ENCODE peak calls at places on chromosomes 12 and 14, in six cellular contexts. S is IMR-90, B is HepG2, X is lower leg skin, Q is tibial artery, W is lower lobe of right lung. O is an unnamed sample.

GRCh38 chr12:100913872-100914600 is 119.5 kb downstream of the ANO4 start:
- DNase-seq in Q (no peak), S (peak; percentile 37), W (no peak), X (no peak), B (no peak), O (no peak)

GRCh38 chr12:93580682-93581081 is 8.2 kb downstream of the SOCS2 start:
- DNase-seq in S (no peak), Q (no peak), B (no peak), X (no peak), W (no peak), O (no peak)

GRCh38 chr12:130873106-130873795 is 1.4 kb downstream of the RAN start:
- DNase-seq in Q (no peak), W (no peak), X (no peak), B (no peak), S (no peak), O (no peak)

GRCh38 chr12:175250-175649 is 38.7 kb downstream of the SLC6A12 start:
- DNase-seq in S (no peak), Q (no peak), W (no peak), B (no peak), X (no peak), O (no peak)

GRCh38 chr14:68379510-68380303 is 413.2 kb downstream of the ZFP36L1 start:
- DNase-seq in W (no peak), Q (no peak), B (no peak), X (no peak), S (no peak), O (no peak)

GRCh38 chr12:26122681-26123481 is 2.0 kb downstream of the BHLHE41 start:
- DNase-seq in S (peak; percentile 79), Q (peak; percentile 90), B (no peak), W (peak; percentile 59), X (peak; percentile 93), O (no peak)

GRCh38 chr12:54005531-54005852 is 3.3 kb upstream of the HOXC8 start:
- DNase-seq in B (no peak), S (no peak), Q (no peak), W (no peak), X (no peak), O (no peak)

GRCh38 chr12:54033106-54033979 is 493 bp downstream of the HOXC5 start:
- DNase-seq in W (no peak), B (peak; percentile 4), S (no peak), X (no peak), Q (peak; percentile 72), O (no peak)

GRCh38 chr12:104764225-104765073 is 193.6 kb downstream of the SLC41A2 start:
- DNase-seq in X (peak; percentile 17), Q (no peak), S (no peak), B (no peak), W (no peak), O (no peak)

GRCh38 chr12:110917467-110917866 is 2.9 kb downstream of the MYL2 start:
- DNase-seq in B (peak; percentile 35), S (peak; percentile 17), X (no peak), Q (no peak), W (no peak), O (peak; percentile 71)

DNA sequence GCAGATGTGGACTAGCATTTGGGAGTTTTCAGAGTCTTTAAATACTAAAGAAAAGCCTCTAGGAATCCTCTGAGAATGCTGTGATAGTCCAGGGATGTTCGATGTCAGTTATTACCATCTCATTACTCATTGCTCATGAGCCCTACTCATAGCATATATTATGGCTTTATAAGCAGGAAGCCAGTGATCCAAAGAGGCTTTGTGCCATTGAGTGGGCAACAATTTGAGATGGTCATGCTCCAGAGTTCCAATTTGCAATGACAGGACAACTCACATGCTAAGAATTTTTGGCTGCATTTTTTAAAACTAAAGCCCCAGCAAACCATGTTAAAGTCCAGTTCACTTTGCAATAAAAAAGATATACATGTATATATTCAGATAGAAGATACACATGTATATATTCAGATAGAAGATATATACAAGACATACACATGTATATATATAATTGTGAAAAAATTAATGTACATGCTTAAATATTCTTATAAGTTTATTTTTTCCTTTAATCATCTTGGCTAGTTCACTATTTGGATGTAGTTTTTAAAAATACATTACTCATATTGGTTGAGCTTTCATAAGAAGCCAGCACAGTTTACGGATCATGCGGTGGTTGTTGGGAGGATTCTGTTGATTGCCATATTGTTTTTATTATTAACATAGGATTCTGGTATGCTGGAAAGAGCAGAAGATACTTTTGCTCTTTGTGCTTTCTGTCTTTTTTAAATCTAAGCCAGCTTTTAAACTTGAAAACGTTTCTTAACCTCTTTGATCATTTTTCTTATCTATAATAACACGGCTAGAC is 163.2 kb downstream of the OTOGL start:
- DNase-seq in S (peak; percentile 26), X (no peak), B (no peak), Q (no peak), W (no peak), O (no peak)
- H3K4me3 ChIP-seq in S (no peak overlapping the region), X (no peak overlapping the region), B (no peak overlapping the region), Q (no peak overlapping the region), W (no peak overlapping the region), O (no peak overlapping the region)

GRCh38 chr14:101559624-101560533 is 1.4 kb upstream of the DIO3 start:
- DNase-seq in X (no peak), W (peak; percentile 40), S (peak; percentile 3), B (no peak), Q (no peak), O (no peak)
- TF ChIP-seq CTCF in X (no peak), W (peak; percentile 11), S (peak; percentile 15), B (peak; percentile 43), Q (peak; percentile 12), O (no peak)

GRCh38 chr12:116712458-116713303 is 25.2 kb downstream of the SPRING1 start:
- DNase-seq in S (no peak), B (no peak), X (no peak), W (no peak), Q (no peak), O (no peak)
- H3K4me3 ChIP-seq in S (no peak overlapping the region), B (no peak overlapping the region), X (no peak overlapping the region), W (no peak overlapping the region), Q (no peak overlapping the region), O (no peak overlapping the region)

GRCh38 chr14:85425507-85425906 is 104.4 kb upstream of the FLRT2 start:
- DNase-seq in W (no peak), X (no peak), B (no peak), Q (no peak), S (no peak), O (no peak)
- TF ChIP-seq CTCF in W (no peak), X (no peak), B (no peak), Q (no peak), S (no peak), O (no peak)

GRCh38 chr12:113477842-113478215 is 6.2 kb upstream of the LHX5 start:
- DNase-seq in W (no peak), B (no peak), Q (no peak), S (no peak), X (no peak), O (no peak)
- H3K4me3 ChIP-seq in W (no peak overlapping the region), B (no peak overlapping the region), Q (no peak overlapping the region), S (no peak overlapping the region), X (no peak overlapping the region), O (no peak overlapping the region)

O was measured in HCT116.